ENCODE peak calls at places on chromosomes 4 and X, in eight cellular contexts. D, U, E, H, Z, R, K and C are unnamed samples.

GRCh38 chr4:85166318-85166717 is 199.8 kb upstream of the WDFY3 start:
- DNase-seq in Z (no peak), H (peak; percentile 14), U (peak; percentile 61), R (no peak), D (peak; percentile 36), K (no peak), E (no peak), C (no peak)

GRCh38 chrX:47380268-47380667 is 9.9 kb downstream of the ZNF157 start:
- DNase-seq in E (no peak), Z (peak; percentile 81), D (no peak), H (no peak), R (peak; percentile 6), U (peak; percentile 51), K (no peak), C (peak; percentile 70)

GRCh38 chr4:173318648-173319211 is 15.4 kb downstream of the HMGB2 start:
- DNase-seq in D (peak; percentile 15), U (no peak), R (peak; percentile 33), K (peak; percentile 12), Z (peak; percentile 22), H (peak; percentile 13), E (peak; percentile 18), C (no peak)

GRCh38 chrX:96752776-96753175 is 68.1 kb downstream of the DIAPH2 start:
- DNase-seq in D (no peak), E (no peak), Z (no peak), H (no peak), K (no peak), U (no peak), R (no peak), C (no peak)

GRCh38 chrX:23854122-23854521 is 53.6 kb downstream of the APOO start:
- DNase-seq in E (no peak), K (no peak), Z (no peak), D (no peak), R (no peak), H (no peak), U (no peak), C (no peak)

GRCh38 chrX:111877681-111878080 is 1.7 kb downstream of the TRPC5OS start:
- DNase-seq in R (no peak), H (no peak), D (no peak), Z (no peak), U (no peak), E (no peak), K (no peak), C (no peak)

GRCh38 chrX:20487227-20487626 is 220.5 kb upstream of the RPS6KA3 start:
- DNase-seq in U (no peak), R (no peak), K (no peak), H (no peak), E (no peak), D (no peak), Z (no peak), C (no peak)

GRCh38 chr4:15935504-15936392 is 2.8 kb downstream of the FGFBP1 start:
- DNase-seq in R (no peak), E (no peak), U (no peak), D (no peak), Z (no peak), K (no peak), H (no peak), C (no peak)

GRCh38 chr4:185210102-185210981 is 944 bp downstream of the SNX25 start:
- DNase-seq in Z (peak; percentile 42), H (peak; percentile 42), U (peak; percentile 51), R (peak; percentile 65), E (peak; percentile 82), D (no peak), K (no peak), C (peak; percentile 20)

GRCh38 chrX:51395807-51396728 is 63.4 kb downstream of the NUDT10 start:
- DNase-seq in Z (peak; percentile 57), D (no peak), H (peak; percentile 11), K (no peak), U (no peak), R (peak; percentile 13), E (peak; percentile 73), C (peak; percentile 62)

GRCh38 chr4:128471576-128471975 is 184.0 kb upstream of the PGRMC2 start:
- DNase-seq in D (no peak), K (no peak), Z (no peak), U (no peak), H (no peak), E (no peak), R (no peak), C (no peak)

GRCh38 chrX:16848541-16848940 is 21.6 kb downstream of the RBBP7 start:
- DNase-seq in E (no peak), H (no peak), Z (no peak), K (no peak), D (no peak), R (no peak), U (no peak), C (no peak)

GRCh38 chr4:110475881-110476818 is at the start of gene ENPEP:
- DNase-seq in H (no peak), D (no peak), K (no peak), E (peak; percentile 21), U (peak; percentile 18), R (peak; percentile 2), Z (no peak), C (no peak)